ENCODE peak calls at places on chromosome 12, in seven cellular contexts. One of them, this sample, is unnamed.

GRCh38 chr12:64779349-64779974 is 20.3 kb upstream of the GNS start:
- DNase-seq in ureter: no peak
- DNase-seq in caudate nucleus: no peak
- DNase-seq in stimulated activated CD4-positive, alpha-beta T cell treated with anti-CD3 and anti-CD28 coated beads, Interleukin-15, amount 100 ng/mL, for 24 hours: no peak
- DNase-seq in fibroblast of mammary gland: no peak
- DNase-seq in B cell: no peak
- DNase-seq in breast epithelium: no peak
- DNase-seq in this sample: no peak

GRCh38 chr12:65495233-65495632 is 216.8 kb downstream of the MSRB3 start:
- DNase-seq in ureter: no peak
- DNase-seq in caudate nucleus: no peak
- DNase-seq in stimulated activated CD4-positive, alpha-beta T cell treated with anti-CD3 and anti-CD28 coated beads, Interleukin-15, amount 100 ng/mL, for 24 hours: no peak
- DNase-seq in fibroblast of mammary gland: peak
- DNase-seq in B cell: no peak
- DNase-seq in breast epithelium: no peak
- DNase-seq in this sample: no peak

GRCh38 chr12:120688527-120689071 is 1.6 kb downstream of the MLEC start:
- DNase-seq in ureter: no peak
- DNase-seq in caudate nucleus: no peak
- DNase-seq in stimulated activated CD4-positive, alpha-beta T cell treated with anti-CD3 and anti-CD28 coated beads, Interleukin-15, amount 100 ng/mL, for 24 hours: no peak
- DNase-seq in fibroblast of mammary gland: peak
- DNase-seq in B cell: no peak
- DNase-seq in breast epithelium: no peak
- DNase-seq in this sample: no peak

GRCh38 chr12:50515587-50515986 is 10.8 kb downstream of the DIP2B start:
- DNase-seq in ureter: no peak
- DNase-seq in caudate nucleus: no peak
- DNase-seq in stimulated activated CD4-positive, alpha-beta T cell treated with anti-CD3 and anti-CD28 coated beads, Interleukin-15, amount 100 ng/mL, for 24 hours: no peak
- DNase-seq in fibroblast of mammary gland: no peak
- DNase-seq in B cell: no peak
- DNase-seq in breast epithelium: no peak
- DNase-seq in this sample: no peak

GRCh38 chr12:104702565-104703139 is 245.9 kb downstream of the CHST11 start:
- DNase-seq in ureter: no peak
- DNase-seq in caudate nucleus: no peak
- DNase-seq in stimulated activated CD4-positive, alpha-beta T cell treated with anti-CD3 and anti-CD28 coated beads, Interleukin-15, amount 100 ng/mL, for 24 hours: no peak
- DNase-seq in fibroblast of mammary gland: peak
- DNase-seq in B cell: no peak
- DNase-seq in breast epithelium: peak
- DNase-seq in this sample: no peak

GRCh38 chr12:28343687-28344086 is 153.4 kb downstream of the CCDC91 start:
- DNase-seq in ureter: no peak
- DNase-seq in caudate nucleus: no peak
- DNase-seq in stimulated activated CD4-positive, alpha-beta T cell treated with anti-CD3 and anti-CD28 coated beads, Interleukin-15, amount 100 ng/mL, for 24 hours: no peak
- DNase-seq in fibroblast of mammary gland: no peak
- DNase-seq in B cell: no peak
- DNase-seq in breast epithelium: no peak
- DNase-seq in this sample: no peak

GRCh38 chr12:4270670-4271432 is 2.7 kb upstream of the CCND2 start:
- DNase-seq in ureter: peak
- DNase-seq in caudate nucleus: no peak
- DNase-seq in stimulated activated CD4-positive, alpha-beta T cell treated with anti-CD3 and anti-CD28 coated beads, Interleukin-15, amount 100 ng/mL, for 24 hours: peak
- DNase-seq in fibroblast of mammary gland: peak
- DNase-seq in B cell: peak
- DNase-seq in breast epithelium: peak
- DNase-seq in this sample: peak

GRCh38 chr12:57940915-57941164 is 527 bp upstream of the ATP23 start:
- DNase-seq in ureter: no peak
- DNase-seq in caudate nucleus: no peak
- DNase-seq in stimulated activated CD4-positive, alpha-beta T cell treated with anti-CD3 and anti-CD28 coated beads, Interleukin-15, amount 100 ng/mL, for 24 hours: no peak
- DNase-seq in fibroblast of mammary gland: no peak
- DNase-seq in B cell: no peak
- DNase-seq in breast epithelium: no peak
- DNase-seq in this sample: peak

GRCh38 chr12:34403706-34404376 is 381.5 kb downstream of the ALG10 start:
- DNase-seq in ureter: peak
- DNase-seq in caudate nucleus: no peak
- DNase-seq in stimulated activated CD4-positive, alpha-beta T cell treated with anti-CD3 and anti-CD28 coated beads, Interleukin-15, amount 100 ng/mL, for 24 hours: no peak
- DNase-seq in fibroblast of mammary gland: no peak
- DNase-seq in B cell: no peak
- DNase-seq in breast epithelium: no peak
- DNase-seq in this sample: no peak

GRCh38 chr12:110995016-110995415 is 74.6 kb upstream of the MYL2 start:
- DNase-seq in ureter: no peak
- DNase-seq in caudate nucleus: no peak
- DNase-seq in stimulated activated CD4-positive, alpha-beta T cell treated with anti-CD3 and anti-CD28 coated beads, Interleukin-15, amount 100 ng/mL, for 24 hours: no peak
- DNase-seq in fibroblast of mammary gland: no peak
- DNase-seq in B cell: no peak
- DNase-seq in breast epithelium: no peak
- DNase-seq in this sample: no peak

GRCh38 chr12:19744760-19745218 is 305.5 kb downstream of the AEBP2 start:
- DNase-seq in ureter: no peak
- DNase-seq in caudate nucleus: no peak
- DNase-seq in stimulated activated CD4-positive, alpha-beta T cell treated with anti-CD3 and anti-CD28 coated beads, Interleukin-15, amount 100 ng/mL, for 24 hours: no peak
- DNase-seq in fibroblast of mammary gland: peak
- DNase-seq in B cell: no peak
- DNase-seq in breast epithelium: no peak
- DNase-seq in this sample: no peak

GRCh38 chr12:121580959-121581680 is at the start of gene KDM2B:
- DNase-seq in ureter: no peak
- DNase-seq in caudate nucleus: no peak
- DNase-seq in stimulated activated CD4-positive, alpha-beta T cell treated with anti-CD3 and anti-CD28 coated beads, Interleukin-15, amount 100 ng/mL, for 24 hours: peak
- DNase-seq in fibroblast of mammary gland: peak
- DNase-seq in B cell: no peak
- DNase-seq in breast epithelium: no peak
- DNase-seq in this sample: no peak

GRCh38 chr12:110920324-110920910 is at the start of gene MYL2:
- DNase-seq in ureter: no peak
- DNase-seq in caudate nucleus: no peak
- DNase-seq in stimulated activated CD4-positive, alpha-beta T cell treated with anti-CD3 and anti-CD28 coated beads, Interleukin-15, amount 100 ng/mL, for 24 hours: no peak
- DNase-seq in fibroblast of mammary gland: no peak
- DNase-seq in B cell: no peak
- DNase-seq in breast epithelium: no peak
- DNase-seq in this sample: no peak

GRCh38 chr12:132622437-132623071 is 4.0 kb downstream of the P2RX2 start:
- DNase-seq in ureter: no peak
- DNase-seq in caudate nucleus: no peak
- DNase-seq in stimulated activated CD4-positive, alpha-beta T cell treated with anti-CD3 and anti-CD28 coated beads, Interleukin-15, amount 100 ng/mL, for 24 hours: no peak
- DNase-seq in fibroblast of mammary gland: peak
- DNase-seq in B cell: no peak
- DNase-seq in breast epithelium: no peak
- DNase-seq in this sample: no peak

GRCh38 chr12:10182662-10183061 is 3.8 kb downstream of the TMEM52B start:
- DNase-seq in ureter: no peak
- DNase-seq in caudate nucleus: no peak
- DNase-seq in stimulated activated CD4-positive, alpha-beta T cell treated with anti-CD3 and anti-CD28 coated beads, Interleukin-15, amount 100 ng/mL, for 24 hours: no peak
- DNase-seq in fibroblast of mammary gland: peak
- DNase-seq in B cell: no peak
- DNase-seq in breast epithelium: no peak
- DNase-seq in this sample: no peak

GRCh38 chr12:125093681-125094025 is 28.4 kb downstream of the AACS start:
- DNase-seq in ureter: no peak
- DNase-seq in caudate nucleus: no peak
- DNase-seq in stimulated activated CD4-positive, alpha-beta T cell treated with anti-CD3 and anti-CD28 coated beads, Interleukin-15, amount 100 ng/mL, for 24 hours: no peak
- DNase-seq in fibroblast of mammary gland: no peak
- DNase-seq in B cell: no peak
- DNase-seq in breast epithelium: no peak
- DNase-seq in this sample: no peak

GRCh38 chr12:12336049-12336411 is 14.0 kb downstream of the MANSC1 start:
- DNase-seq in ureter: no peak
- DNase-seq in caudate nucleus: no peak
- DNase-seq in stimulated activated CD4-positive, alpha-beta T cell treated with anti-CD3 and anti-CD28 coated beads, Interleukin-15, amount 100 ng/mL, for 24 hours: no peak
- DNase-seq in fibroblast of mammary gland: no peak
- DNase-seq in B cell: no peak
- DNase-seq in breast epithelium: no peak
- DNase-seq in this sample: no peak